ENCODE peak calls at places on chromosomes 12 and 14, in eight cellular contexts. T is GM23248; Z is left ventricle myocardium inferior; M is CD8-positive, alpha-beta T cell; J is PC-3; R is pancreas; C is thoracic aorta; L is HepG2. O is an unnamed sample. For H3K4me1, the result is how much of the 10 kb centered on the place peaks cover.

GRCh38 chr14:89765346-89765745 is 189.2 kb downstream of the EFCAB11 start:
- DNase-seq in T (no peak), Z (no peak), M (no peak), J (no peak), R (no peak), C (no peak), L (no peak), O (no peak)

GRCh38 chr14:103127861-103128598 is 4.8 kb downstream of the TNFAIP2 start:
- DNase-seq in T (no peak), Z (no peak), M (no peak), J (no peak), R (peak), C (no peak), L (no peak), O (no peak)

GRCh38 chr12:78248321-78248720 is 417.6 kb downstream of the NAV3 start:
- DNase-seq in T (peak), Z (no peak), M (no peak), J (no peak), R (no peak), C (no peak), L (no peak), O (no peak)

GRCh38 chr12:124739953-124740561 is 123.6 kb downstream of the SCARB1 start:
- DNase-seq in T (no peak), Z (no peak), M (no peak), J (no peak), R (no peak), C (no peak), L (no peak), O (no peak)

GRCh38 chr12:58206876-58207275 is 265.5 kb downstream of the ATP23 start:
- DNase-seq in T (no peak), Z (no peak), M (no peak), J (no peak), R (no peak), C (no peak), L (no peak), O (no peak)

GRCh38 chr12:94247256-94247655 is 98.9 kb downstream of the PLXNC1 start:
- DNase-seq in T (no peak), Z (no peak), M (no peak), J (no peak), R (no peak), C (no peak), L (no peak), O (no peak)

GRCh38 chr12:24378548-24379011 is 429.1 kb upstream of the SOX5 start:
- DNase-seq in T (no peak), Z (no peak), M (no peak), J (no peak), R (no peak), C (no peak), L (no peak), O (no peak)

GRCh38 chr12:11584213-11584855 is 65.1 kb upstream of the ETV6 start:
- DNase-seq in T (peak), Z (no peak), M (no peak), J (peak), R (no peak), C (no peak), L (no peak), O (no peak)

GRCh38 chr14:106737025-106737424 is 1210.6 kb downstream of the TMEM121 start:
- DNase-seq in T (no peak), Z (no peak), M (no peak), J (no peak), R (no peak), C (no peak), L (no peak), O (no peak)

GRCh38 chr12:32010631-32011030 is 51.4 kb downstream of the RESF1 start:
- DNase-seq in T (no peak), Z (no peak), M (no peak), J (no peak), R (no peak), C (no peak), L (no peak), O (no peak)

GRCh38 chr14:75986439-75986765 is 839 bp downstream of the IFT43 start:
- DNase-seq in T (no peak), Z (no peak), M (no peak), J (no peak), R (no peak), C (no peak), L (no peak), O (no peak)

GRCh38 chr12:117069926-117070900 is 29.0 kb downstream of the TESC start:
- DNase-seq in T (no peak), Z (no peak), M (no peak), J (no peak), R (peak), C (no peak), L (no peak), O (no peak)

GRCh38 chr12:67698711-67699603 is 50.4 kb downstream of the DYRK2 start:
- DNase-seq in T (peak), Z (no peak), M (peak), J (peak), R (no peak), C (no peak), L (no peak), O (no peak)

GRCh38 chr12:109385339-109386078 is 37.8 kb downstream of the MYO1H start:
- DNase-seq in T (peak), Z (no peak), M (no peak), J (peak), R (no peak), C (no peak), L (peak), O (peak)

GRCh38 chr12:24389394-24389793 is 439.9 kb upstream of the SOX5 start:
- DNase-seq in T (no peak), Z (no peak), M (no peak), J (no peak), R (no peak), C (no peak), L (no peak), O (no peak)

GRCh38 chr14:56118611-56119181 is 485 bp downstream of the PELI2 start:
- DNase-seq in T (peak), Z (peak), M (no peak), J (no peak), R (peak), C (no peak), L (no peak), O (peak)

GRCh38 chr14:71647086-71647784 is 285.0 kb upstream of the RGS6 start:
- DNase-seq in T (no peak), Z (no peak), M (no peak), J (peak), R (no peak), C (no peak), L (no peak), O (no peak)

GRCh38 chr12:130831246-130831645 is 7.8 kb downstream of the STX2 start:
- DNase-seq in T (no peak), Z (no peak), M (no peak), J (no peak), R (no peak), C (no peak), L (no peak), O (no peak)

GRCh38 chr14:80266930-80267329 is 55.6 kb upstream of the DIO2 start:
- DNase-seq in T (no peak), Z (no peak), M (no peak), J (peak), R (no peak), C (no peak), L (no peak), O (no peak)

GRCh38 chr12:7175493-7175892 is 14.0 kb upstream of the PEX5 start:
- DNase-seq in T (peak), Z (no peak), M (no peak), J (peak), R (no peak), C (no peak), L (no peak), O (no peak)

GRCh38 chr12:581321-581720 is 81.9 kb downstream of the NINJ2 start:
- DNase-seq in T (no peak), Z (peak), M (no peak), J (no peak), R (no peak), C (no peak), L (no peak), O (no peak)

GRCh38 chr12:109833307-109834189 is at the start of gene TRPV4:
- DNase-seq in T (peak), Z (peak), M (no peak), J (peak), R (peak), C (no peak), L (no peak), O (no peak)

GRCh38 chr14:61661471-61661988 is 33.8 kb upstream of the HIF1A start:
- DNase-seq in T (peak), Z (no peak), M (no peak), J (peak), R (no peak), C (no peak), L (no peak), O (no peak)

GRCh38 chr14:33592298-33592697 is 358.6 kb downstream of the EGLN3 start:
- DNase-seq in T (peak), Z (no peak), M (no peak), J (peak), R (no peak), C (no peak), L (no peak), O (no peak)

GRCh38 chr12:67732857-67733256 is 84.3 kb downstream of the DYRK2 start:
- DNase-seq in T (no peak), Z (no peak), M (no peak), J (no peak), R (no peak), C (no peak), L (no peak), O (no peak)

GRCh38 chr14:73713804-73714655 is at the start of gene PNMA1:
- DNase-seq in T (peak), Z (peak), M (peak), J (peak), R (peak), C (peak), L (peak), O (peak)

GRCh38 chr12:59344224-59344623 is 251.6 kb upstream of the SLC16A7 start:
- DNase-seq in T (no peak), Z (no peak), M (no peak), J (no peak), R (no peak), C (no peak), L (no peak), O (no peak)

GRCh38 chr12:42118136-42118879 is 26.4 kb downstream of the GXYLT1 start:
- DNase-seq in T (peak), Z (no peak), M (no peak), J (no peak), R (no peak), C (no peak), L (no peak), O (no peak)

GRCh38 chr14:102088012-102088792 is 1.4 kb upstream of the HSP90AA1 start:
- DNase-seq in T (peak), Z (peak), M (peak), J (no peak), R (peak), C (no peak), L (no peak), O (peak)

GRCh38 chr14:100611811-100612480 is 24.7 kb upstream of the BEGAIN start:
- DNase-seq in T (no peak), Z (no peak), M (no peak), J (no peak), R (no peak), C (no peak), L (no peak), O (no peak)
- H3K4me3 ChIP-seq in T (no peak), Z (no peak), M (no peak), J (no peak), R (no peak), C (no peak), L (no peak), O (no peak)

GRCh38 chr14:59277659-59278058 is 89.2 kb downstream of the DAAM1 start:
- DNase-seq in T (peak), Z (no peak), M (no peak), J (no peak), R (no peak), C (no peak), L (no peak), O (no peak)
- H3K4me1 ChIP-seq in T (half or more), Z (half or more), M (under half), J (half or more), R (under half), C (half or more), L (half or more), O (under half)

DNA sequence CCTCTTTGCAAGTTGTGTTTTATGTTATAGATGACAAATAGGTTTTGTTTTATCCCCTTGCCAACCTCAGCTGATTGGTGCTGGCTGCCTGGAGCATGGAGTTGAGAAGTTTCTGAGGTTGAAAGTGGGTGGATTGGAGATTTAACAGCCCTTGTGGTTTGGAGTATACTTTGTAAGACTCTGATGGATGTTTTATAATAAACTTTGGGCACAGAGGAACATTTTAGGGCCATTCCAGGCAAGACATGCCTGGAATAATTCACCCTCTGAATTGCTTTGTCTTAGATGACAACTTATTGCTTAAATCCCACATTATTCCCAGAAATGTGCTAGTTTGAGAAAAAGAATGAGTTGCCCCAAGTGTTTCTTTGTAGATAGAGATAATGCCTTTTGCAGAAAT is 158.9 kb downstream of the SLC5A8 start:
- DNase-seq in T (peak), Z (no peak), M (no peak), J (no peak), R (no peak), C (no peak), L (no peak), O (no peak)
- H3K4me3 ChIP-seq in T (no peak), Z (no peak), M (no peak), J (no peak), R (no peak), C (no peak), L (no peak), O (no peak)

GRCh38 chr12:111444314-111444705 is 38.6 kb downstream of the SH2B3 start:
- DNase-seq in T (no peak), Z (no peak), M (no peak), J (no peak), R (no peak), C (no peak), L (no peak), O (no peak)
- H3K4me1 ChIP-seq in T (under half), Z (half or more), M (half or more), J (under half), R (under half), C (under half), L (under half), O (under half)

DNA sequence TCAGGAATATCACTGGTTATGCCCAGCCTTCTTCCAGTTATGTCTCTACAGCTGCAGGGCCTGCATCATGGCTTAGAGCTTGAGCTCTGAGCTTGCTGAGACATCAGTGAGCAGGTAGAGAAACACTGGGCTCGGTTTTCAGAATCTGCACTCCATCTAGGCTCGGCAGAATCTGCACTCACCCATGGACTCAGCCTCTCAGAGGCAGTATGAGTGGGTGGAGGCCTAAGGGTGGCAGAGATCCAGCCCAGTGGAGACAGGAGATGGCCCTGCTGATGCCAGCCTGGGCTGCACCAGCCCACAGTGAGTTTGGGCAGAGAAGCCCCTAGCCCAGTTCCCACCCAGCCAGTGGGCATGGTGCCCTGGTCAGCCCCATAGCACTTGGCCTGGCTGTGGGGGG is 12.8 kb downstream of the KRT80 start:
- DNase-seq in T (peak), Z (no peak), M (no peak), J (no peak), R (no peak), C (no peak), L (no peak), O (no peak)
- H3K4me3 ChIP-seq in T (no peak), Z (no peak), M (no peak), J (no peak), R (no peak), C (no peak), L (no peak), O (no peak)

GRCh38 chr12:70268972-70269371 is 25.7 kb downstream of the CNOT2 start:
- DNase-seq in T (no peak), Z (no peak), M (no peak), J (no peak), R (no peak), C (no peak), L (no peak), O (no peak)

GRCh38 chr12:70260610-70261009 is 17.4 kb downstream of the CNOT2 start:
- DNase-seq in T (no peak), Z (no peak), M (no peak), J (no peak), R (no peak), C (no peak), L (no peak), O (no peak)

GRCh38 chr12:70267550-70267949 is 24.3 kb downstream of the CNOT2 start:
- DNase-seq in T (peak), Z (no peak), M (no peak), J (no peak), R (no peak), C (no peak), L (no peak), O (no peak)

GRCh38 chr12:70265132-70265531 is 21.9 kb downstream of the CNOT2 start:
- DNase-seq in T (no peak), Z (no peak), M (no peak), J (no peak), R (no peak), C (no peak), L (no peak), O (no peak)

DNA sequence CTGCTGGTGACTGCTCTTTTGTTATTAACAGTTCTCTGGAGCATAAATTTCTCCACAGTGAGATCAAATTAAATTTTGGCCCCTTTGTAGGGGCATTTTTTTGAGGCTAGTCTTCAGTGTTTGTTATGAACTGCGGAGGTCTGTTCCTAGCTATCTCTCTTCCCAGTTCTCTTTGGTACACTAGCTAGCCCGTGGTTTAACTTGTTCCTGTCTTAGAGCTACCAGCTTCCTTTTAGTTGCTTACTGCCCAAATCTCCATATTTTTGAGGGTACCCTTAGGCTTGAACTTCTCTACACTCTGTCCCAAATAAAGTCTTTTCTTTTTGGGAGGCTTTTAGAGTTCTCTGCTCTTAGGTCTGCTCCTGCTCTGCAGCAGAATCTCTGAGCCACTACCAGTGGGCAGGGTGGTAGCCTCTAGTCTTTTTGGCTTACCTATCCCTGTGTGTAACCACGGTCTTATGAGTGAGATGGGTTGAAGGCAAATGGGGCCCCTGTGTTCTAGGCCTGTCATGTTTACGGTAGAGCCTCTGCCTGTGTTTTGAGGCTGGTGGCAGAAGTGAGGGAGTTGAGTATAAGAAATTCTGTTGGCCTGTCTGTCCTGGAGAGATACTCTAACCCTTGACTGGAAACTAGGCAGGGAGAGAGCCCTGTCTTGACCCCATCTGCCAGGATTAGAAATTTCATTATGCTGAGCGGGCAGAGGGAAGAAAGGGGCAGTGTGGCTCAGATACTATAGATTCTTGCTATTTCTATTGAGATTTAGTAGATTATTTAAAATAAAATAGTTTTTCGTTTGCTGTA is 21.0 kb downstream of the CNOT2 start:
- DNase-seq in T (no peak), Z (no peak), M (no peak), J (no peak), R (no peak), C (no peak), L (no peak), O (no peak)
- H3K4me1 ChIP-seq in T (under half), Z (under half), M (under half), J (under half), R (under half), C (under half), L (under half), O (under half)

GRCh38 chr14:51401756-51402155 is 161.7 kb downstream of the TMX1 start:
- DNase-seq in T (no peak), Z (peak), M (no peak), J (no peak), R (no peak), C (no peak), L (no peak), O (peak)

GRCh38 chr14:51400142-51400541 is 160.1 kb downstream of the TMX1 start:
- DNase-seq in T (peak), Z (no peak), M (no peak), J (no peak), R (no peak), C (no peak), L (no peak), O (no peak)

GRCh38 chr14:51401272-51401671 is 161.2 kb downstream of the TMX1 start:
- DNase-seq in T (peak), Z (no peak), M (no peak), J (no peak), R (no peak), C (no peak), L (no peak), O (no peak)

GRCh38 chr14:51396222-51396815 is 156.3 kb downstream of the TMX1 start:
- DNase-seq in T (peak), Z (no peak), M (no peak), J (peak), R (no peak), C (no peak), L (no peak), O (peak)

GRCh38 chr14:51398898-51399297 is 158.9 kb downstream of the TMX1 start:
- DNase-seq in T (peak), Z (no peak), M (no peak), J (peak), R (no peak), C (peak), L (no peak), O (no peak)
- H3K4me3 ChIP-seq in T (no peak), Z (no peak), M (no peak), J (peak), R (no peak), C (no peak), L (no peak), O (no peak)

GRCh38 chr12:64675795-64676194 is 65.5 kb downstream of the RASSF3 start:
- DNase-seq in T (peak), Z (peak), M (no peak), J (peak), R (peak), C (peak), L (no peak), O (no peak)
- H3K4me1 ChIP-seq in T (under half), Z (half or more), M (half or more), J (half or more), R (under half), C (half or more), L (half or more), O (under half)

GRCh38 chr14:50813544-50813863 is 17.5 kb downstream of the NIN start:
- DNase-seq in T (no peak), Z (no peak), M (no peak), J (no peak), R (no peak), C (no peak), L (no peak), O (no peak)
- H3K4me3 ChIP-seq in T (no peak), Z (no peak), M (peak), J (no peak), R (no peak), C (no peak), L (no peak), O (no peak)

GRCh38 chr14:68270342-68270741 is 450.8 kb downstream of the RAD51B start:
- DNase-seq in T (no peak), Z (no peak), M (no peak), J (no peak), R (no peak), C (no peak), L (no peak), O (no peak)
- H3K4me1 ChIP-seq in T (under half), Z (under half), M (under half), J (under half), R (under half), C (under half), L (under half), O (under half)